ENCODE peak calls at places on chromosomes 1 and 21, in five cellular contexts. N is H1, U is GM12891, Y is K562, W is HepG2. Z is an unnamed sample.

GRCh38 chr1:217088521-217089221 is 365.4 kb upstream of the ESRRG start:
- DNase-seq in U (no peak), Y (no peak), N (no peak), W (no peak), Z (no peak)

GRCh38 chr1:58446368-58446767 is 100.2 kb downstream of the OMA1 start:
- DNase-seq in Y (no peak), U (no peak), N (no peak), W (peak), Z (no peak)

GRCh38 chr1:94864821-94865220 is 44.7 kb downstream of the SLC44A3 start:
- DNase-seq in W (no peak), U (no peak), N (no peak), Y (no peak), Z (no peak)

GRCh38 chr1:181159451-181160151 is 71.1 kb downstream of the IER5 start:
- DNase-seq in Y (no peak), W (no peak), U (no peak), N (no peak), Z (no peak)

GRCh38 chr1:206465951-206466350 is 4.3 kb upstream of the IKBKE start:
- DNase-seq in W (no peak), Y (no peak), N (no peak), U (no peak), Z (no peak)

GRCh38 chr1:165173409-165173808 is 183.1 kb downstream of the LMX1A start:
- DNase-seq in W (no peak), N (no peak), Y (no peak), U (no peak), Z (no peak)

GRCh38 chr1:20530261-20530660 is 22.1 kb upstream of the FAM43B start:
- DNase-seq in W (no peak), N (no peak), U (no peak), Y (no peak), Z (no peak)

GRCh38 chr1:18373882-18374493 is 106.7 kb upstream of the KLHDC7A start:
- DNase-seq in Y (peak), U (no peak), N (peak), W (no peak), Z (peak)

GRCh38 chr1:121587777-121588176 is 403.0 kb downstream of the SRGAP2C start:
- DNase-seq in Y (peak), U (no peak), N (no peak), W (no peak), Z (no peak)

GRCh38 chr1:157626099-157626498 is 28.2 kb upstream of the FCRL4 start:
- DNase-seq in N (peak), Y (peak), U (peak), W (peak), Z (peak)

GRCh38 chr1:217272385-217272784 is 358.5 kb downstream of the GPATCH2 start:
- DNase-seq in U (no peak), W (no peak), Y (no peak), N (no peak), Z (no peak)

GRCh38 chr1:101365881-101366280 is 129.1 kb downstream of the S1PR1 start:
- DNase-seq in N (no peak), U (no peak), W (no peak), Y (no peak), Z (no peak)

GRCh38 chr1:59994302-59995198 is 68.0 kb upstream of the CYP2J2 start:
- DNase-seq in Y (no peak), N (no peak), W (no peak), U (no peak), Z (no peak)

GRCh38 chr1:81812712-81813111 is 12.0 kb downstream of the ADGRL2 start:
- DNase-seq in W (no peak), Y (no peak), N (no peak), U (no peak), Z (no peak)

GRCh38 chr1:12078938-12079861 is 16.1 kb downstream of the TNFRSF8 start:
- DNase-seq in N (no peak), U (peak), W (peak), Y (peak), Z (peak)

GRCh38 chr1:172244865-172245264 is 175.6 kb upstream of the C1orf105 start:
- DNase-seq in W (no peak), U (no peak), N (no peak), Y (no peak), Z (no peak)

GRCh38 chr1:210850556-210850955 is 283.4 kb downstream of the KCNH1 start:
- DNase-seq in U (no peak), Y (no peak), W (no peak), N (no peak), Z (no peak)

GRCh38 chr1:16615253-16616252 is 2.2 kb upstream of the NBPF1 start:
- DNase-seq in Y (peak), W (no peak), N (no peak), U (no peak), Z (no peak)

GRCh38 chr1:117327008-117327407 is 40.2 kb upstream of the MAN1A2 start:
- DNase-seq in Y (no peak), W (no peak), U (no peak), N (no peak), Z (no peak)

GRCh38 chr1:25107643-25108010 is 124.7 kb downstream of the SYF2 start:
- DNase-seq in Y (no peak), W (no peak), U (no peak), N (no peak), Z (no peak)

GRCh38 chr1:2985121-2985561 is 36.1 kb upstream of the ACTRT2 start:
- DNase-seq in Y (no peak), W (no peak), N (no peak), U (no peak), Z (no peak)

GRCh38 chr1:160862151-160863061 is at the start of gene CD244:
- DNase-seq in W (no peak), N (no peak), Y (no peak), U (no peak), Z (no peak)

GRCh38 chr1:7644906-7645750 is 126.0 kb upstream of the VAMP3 start:
- DNase-seq in Y (no peak), N (no peak), U (no peak), W (peak), Z (no peak)

GRCh38 chr1:66443793-66444192 is 90.2 kb upstream of the SGIP1 start:
- DNase-seq in W (no peak), Y (no peak), N (no peak), U (no peak), Z (no peak)

GRCh38 chr1:11053758-11054137 is 6.1 kb downstream of the SRM start:
- DNase-seq in W (no peak), U (no peak), Y (peak), N (no peak), Z (no peak)

GRCh38 chr1:15954316-15954715 is 21.6 kb downstream of the ZBTB17 start:
- DNase-seq in Y (no peak), W (no peak), N (no peak), U (no peak), Z (no peak)

GRCh38 chr1:10676987-10677386 is 119.5 kb downstream of the CASZ1 start:
- DNase-seq in N (no peak), U (no peak), Y (no peak), W (no peak), Z (no peak)

DNA sequence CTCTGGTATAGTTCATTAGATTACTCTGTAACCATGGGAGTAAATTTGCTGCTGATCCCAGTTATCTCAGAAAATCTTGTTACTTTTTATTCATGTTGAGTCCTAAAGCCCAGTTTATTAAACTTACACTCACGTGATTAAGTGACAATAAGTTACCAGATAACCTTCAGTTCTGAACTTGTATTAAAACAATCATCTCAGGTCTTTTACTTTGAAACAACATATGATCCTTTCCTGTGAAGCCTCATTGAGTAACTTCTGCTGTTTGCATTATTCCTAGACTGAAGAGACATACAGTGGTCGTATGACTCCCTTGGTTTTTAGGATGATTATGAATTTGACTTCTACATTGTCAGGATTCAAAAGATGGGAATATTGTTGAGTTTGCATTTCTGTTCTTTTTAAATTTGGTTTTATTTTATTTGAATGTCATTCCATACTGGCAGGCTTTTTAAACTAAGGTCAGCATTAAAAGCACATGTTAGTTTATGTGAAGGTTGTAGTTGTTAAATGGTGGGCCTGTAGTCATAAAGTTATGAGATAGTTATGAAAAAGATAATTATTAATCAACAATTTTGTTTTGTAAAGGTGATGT is 117.9 kb downstream of the CD247 start:
- DNase-seq in N (no peak), Y (no peak), W (no peak), U (no peak), Z (no peak)
- TF ChIP-seq TAF1 in N (no peak), Y (no peak), W (no peak), U (no peak), Z (no peak)

DNA sequence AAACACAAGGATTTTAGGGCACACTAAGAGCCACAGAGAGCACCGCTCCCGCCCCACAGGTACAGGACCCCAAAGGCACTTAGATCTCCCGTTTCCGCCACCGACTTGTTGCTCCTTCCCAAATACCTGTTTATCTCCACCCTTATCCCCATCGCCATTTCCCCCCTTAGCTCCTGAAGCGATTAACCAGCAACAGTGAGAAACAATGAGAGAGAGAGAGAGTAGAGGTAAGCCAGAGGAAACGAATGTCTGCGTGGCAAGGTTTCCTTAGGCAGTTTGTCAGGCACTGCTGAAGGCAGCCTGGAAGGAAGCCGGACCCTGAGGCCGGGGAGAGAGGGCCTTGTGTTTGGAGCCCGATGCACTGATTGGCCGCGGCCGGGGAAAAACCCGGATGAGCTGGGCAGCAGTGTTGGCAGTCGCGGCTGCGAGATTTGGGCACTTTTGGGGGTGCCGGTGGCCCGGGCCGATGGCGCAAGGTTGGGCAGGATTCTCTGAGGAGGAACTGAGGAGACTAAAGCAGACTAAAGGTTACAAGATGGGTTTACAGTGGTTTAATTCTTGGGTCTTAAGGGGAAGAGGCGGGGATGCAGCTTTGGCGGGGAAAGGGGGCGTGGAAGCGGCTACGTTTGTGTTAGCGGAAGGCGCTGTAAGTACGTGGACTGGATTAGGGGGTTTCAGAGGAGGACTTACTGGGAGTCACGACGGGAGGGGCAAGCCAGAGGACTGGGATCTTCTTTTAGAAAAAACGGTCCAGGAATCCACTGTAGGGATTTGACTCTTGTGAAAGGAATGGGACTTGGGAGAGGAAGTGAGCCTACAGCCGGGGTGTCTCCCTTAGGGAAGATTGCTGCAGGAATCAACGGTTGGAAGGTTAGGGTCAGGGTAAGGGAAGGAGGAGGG is at the start of gene GORAB:
- DNase-seq in N (peak), U (peak), W (peak), Y (peak), Z (peak)
- TF ChIP-seq POLR2A in N (peak), U (peak), W (peak), Y (peak), Z (peak)

DNA sequence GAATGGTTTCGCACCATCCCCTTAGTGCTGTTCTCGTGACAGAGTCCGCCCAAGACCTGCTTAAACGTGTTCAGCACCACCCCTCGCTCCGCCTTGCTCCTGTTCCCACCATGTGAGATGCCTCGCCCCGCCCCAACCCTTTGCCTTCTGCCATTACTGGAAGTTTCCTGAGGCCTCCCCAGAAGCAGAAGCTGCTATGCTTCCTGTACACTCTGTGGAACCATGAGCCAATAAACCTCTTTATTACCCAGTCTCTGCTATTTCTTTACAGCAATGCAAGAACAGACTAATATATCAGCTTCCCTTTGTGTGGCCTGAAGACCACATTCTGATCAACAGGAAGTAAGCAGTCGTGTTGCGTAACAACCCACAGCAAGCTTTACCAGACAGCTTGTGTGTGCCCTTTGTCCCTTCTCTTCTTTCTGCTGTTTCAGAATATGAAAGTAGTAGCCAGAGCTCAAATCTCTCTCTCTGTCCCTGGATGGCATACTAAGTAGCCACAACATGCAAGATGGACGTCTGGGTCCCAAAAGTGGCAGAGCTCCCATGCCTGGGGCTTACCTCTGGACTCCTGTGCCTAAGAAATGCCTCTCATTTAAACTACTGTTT is 14.1 kb downstream of the HENMT1 start:
- DNase-seq in Y (no peak), N (no peak), U (no peak), W (peak), Z (no peak)
- TF ChIP-seq POLR2AphosphoS5 in Y (no peak), N (no peak), U (no peak), W (no peak), Z (no peak)

GRCh38 chr1:28031173-28031572 is 57.2 kb downstream of the EYA3 start:
- DNase-seq in N (no peak), U (no peak), Y (no peak), W (no peak), Z (no peak)
- TF ChIP-seq TAF1 in N (no peak), U (no peak), Y (no peak), W (no peak), Z (no peak)

GRCh38 chr21:42878993-42879787 is at the start of gene WDR4:
- DNase-seq in W (peak), U (peak), Y (peak), N (peak), Z (peak)
- TF ChIP-seq POLR2A in W (peak), U (peak), Y (peak), N (peak), Z (peak)

DNA sequence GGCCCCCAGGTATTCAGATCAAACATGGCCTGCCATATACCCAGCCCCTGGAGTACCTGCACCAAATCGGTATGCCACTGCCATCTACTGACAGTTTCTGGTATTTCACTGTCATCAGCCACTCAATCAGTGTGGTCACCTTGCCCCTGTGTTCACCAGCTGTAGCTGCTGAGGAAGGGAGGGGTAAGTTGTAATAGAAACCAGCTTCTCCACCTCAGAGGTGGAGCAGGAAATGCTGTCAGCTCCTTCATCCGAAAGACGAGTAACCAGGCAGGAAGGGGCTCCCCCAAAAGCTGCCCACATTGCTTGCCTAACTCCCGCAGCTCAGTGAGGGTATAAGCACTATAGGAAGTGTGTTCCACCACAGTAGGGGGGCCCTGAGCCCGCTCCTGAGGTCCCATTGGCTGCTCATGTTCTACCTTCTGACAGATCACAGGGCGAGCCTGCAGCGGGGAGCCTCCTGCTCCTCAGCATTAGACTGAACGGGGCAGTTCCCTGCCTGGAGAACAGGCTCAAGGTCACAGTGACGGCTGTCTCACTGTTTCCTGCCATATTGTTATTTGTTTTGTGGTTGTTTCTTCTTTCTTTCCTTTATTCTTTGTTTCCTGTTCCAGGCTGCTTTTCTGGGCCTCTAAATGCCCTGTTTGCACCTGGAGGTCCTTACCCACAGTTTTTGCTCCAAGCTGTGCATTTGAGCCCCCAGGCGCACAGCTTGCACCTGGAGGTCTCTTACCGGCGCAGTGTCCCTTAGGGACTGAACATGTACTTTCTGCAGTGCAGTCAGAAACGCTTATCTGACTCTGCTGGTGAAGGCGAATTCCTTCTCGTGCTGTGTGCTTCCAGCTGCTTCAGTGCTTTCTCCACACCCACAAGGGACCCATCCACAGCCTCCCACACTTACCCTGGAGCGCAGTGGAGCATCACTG is 1638.3 kb downstream of the MRPL39 start:
- DNase-seq in W (no peak), Y (peak), N (peak), U (peak), Z (no peak)
- TF ChIP-seq POLR2AphosphoS5 in W (no peak), Y (no peak), N (no peak), U (no peak), Z (no peak)

GRCh38 chr1:112636597-112637256 is 17.1 kb downstream of the CAPZA1 start:
- DNase-seq in W (no peak), U (no peak), Y (no peak), N (no peak), Z (no peak)
- TF ChIP-seq TAF1 in W (no peak), U (no peak), Y (no peak), N (no peak), Z (no peak)

DNA sequence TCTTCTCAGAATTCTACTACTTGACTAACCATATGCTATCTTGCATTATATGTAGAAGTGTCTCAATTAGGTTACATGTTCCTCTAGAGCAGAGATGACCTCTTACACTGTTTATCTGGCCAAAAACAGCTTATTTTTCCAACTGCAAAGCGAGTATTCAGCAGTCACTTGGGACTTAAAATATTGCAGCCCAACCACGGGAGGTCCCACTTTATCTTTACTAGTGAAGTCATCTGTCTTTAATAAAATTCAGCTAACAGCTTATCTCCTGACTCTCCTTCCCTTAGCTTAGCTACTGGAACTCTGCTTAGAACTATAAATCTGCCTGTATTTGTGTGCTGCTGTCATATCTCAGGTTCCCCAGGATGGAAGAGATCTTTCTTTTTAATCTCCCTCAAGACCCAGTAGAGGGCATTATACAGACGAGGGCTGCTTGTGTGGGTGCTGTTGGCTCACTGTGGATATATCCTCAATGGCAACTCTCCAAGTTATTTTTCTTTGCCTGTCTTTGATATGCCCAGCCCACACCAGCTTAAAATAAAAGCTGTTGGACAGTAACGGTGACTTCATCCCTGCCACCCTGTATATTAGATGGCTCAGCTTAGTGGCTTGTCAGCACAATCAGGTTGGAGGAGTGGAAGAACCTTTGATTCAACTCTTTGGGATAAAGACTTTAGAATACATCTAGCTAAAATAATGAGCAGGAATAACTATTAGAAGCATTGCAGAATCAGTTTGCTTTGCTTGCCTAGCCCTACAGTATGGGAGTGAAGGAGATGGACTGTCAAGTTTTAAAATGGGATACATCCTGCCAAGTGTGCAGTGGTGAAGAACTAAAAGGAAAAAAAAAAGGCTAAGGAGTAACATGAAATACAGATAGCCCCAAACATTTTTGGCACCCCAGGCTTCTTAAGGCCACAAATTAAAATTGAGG is 9.6 kb downstream of the ENSA start:
- DNase-seq in U (no peak), W (no peak), N (no peak), Y (no peak), Z (no peak)
- TF ChIP-seq POLR2A in U (no peak), W (no peak), N (no peak), Y (no peak), Z (peak)

GRCh38 chr1:173448945-173449344 is 28.2 kb upstream of the PRDX6 start:
- DNase-seq in U (no peak), W (no peak), N (peak), Y (no peak), Z (no peak)

GRCh38 chr1:173454966-173455524 is 22.1 kb upstream of the PRDX6 start:
- DNase-seq in Y (no peak), N (no peak), W (no peak), U (no peak), Z (no peak)

GRCh38 chr1:173453982-173454381 is 23.2 kb upstream of the PRDX6 start:
- DNase-seq in U (no peak), N (no peak), Y (no peak), W (no peak), Z (no peak)

GRCh38 chr1:173447224-173447623 is 29.9 kb upstream of the PRDX6 start:
- DNase-seq in Y (no peak), N (no peak), W (no peak), U (no peak), Z (no peak)

GRCh38 chr1:173451981-173452380 is 25.2 kb upstream of the PRDX6 start:
- DNase-seq in U (no peak), W (no peak), Y (no peak), N (no peak), Z (no peak)
- TF ChIP-seq POLR2AphosphoS5 in U (no peak), W (no peak), Y (no peak), N (no peak), Z (no peak)